ENCODE peak calls at places on chromosomes 3 and 15, in nine cellular contexts. One of them, this sample, is unnamed.

GRCh38 chr3:141753399-141753798 is 9.8 kb upstream of the GRK7 start:
- DNase-seq in neural crest cell: no peak
- DNase-seq in cardiac muscle cell: no peak
- DNase-seq in heart right ventricle: no peak
- DNase-seq in endodermal cell: no peak
- DNase-seq in tibial artery: no peak
- DNase-seq in cardiac fibroblast: no peak
- DNase-seq in dorsolateral prefrontal cortex: no peak
- DNase-seq in AG10803: no peak
- DNase-seq in this sample: no peak

GRCh38 chr3:35784162-35784561 is 144.8 kb downstream of the ARPP21 start:
- DNase-seq in neural crest cell: no peak
- DNase-seq in cardiac muscle cell: no peak
- DNase-seq in heart right ventricle: no peak
- DNase-seq in endodermal cell: no peak
- DNase-seq in tibial artery: no peak
- DNase-seq in cardiac fibroblast: no peak
- DNase-seq in dorsolateral prefrontal cortex: no peak
- DNase-seq in AG10803: no peak
- DNase-seq in this sample: no peak

GRCh38 chr15:69893086-69893485 is 204.6 kb downstream of the TLE3 start:
- DNase-seq in neural crest cell: no peak
- DNase-seq in cardiac muscle cell: no peak
- DNase-seq in heart right ventricle: no peak
- DNase-seq in endodermal cell: no peak
- DNase-seq in tibial artery: no peak
- DNase-seq in cardiac fibroblast: no peak
- DNase-seq in dorsolateral prefrontal cortex: no peak
- DNase-seq in AG10803: no peak
- DNase-seq in this sample: no peak

GRCh38 chr3:16369247-16369646 is 104.2 kb downstream of the OXNAD1 start:
- DNase-seq in neural crest cell: no peak
- DNase-seq in cardiac muscle cell: no peak
- DNase-seq in heart right ventricle: no peak
- DNase-seq in endodermal cell: peak
- DNase-seq in tibial artery: no peak
- DNase-seq in cardiac fibroblast: no peak
- DNase-seq in dorsolateral prefrontal cortex: no peak
- DNase-seq in AG10803: peak
- DNase-seq in this sample: no peak

GRCh38 chr3:73580343-73580742 is 44.4 kb downstream of the PDZRN3 start:
- DNase-seq in neural crest cell: no peak
- DNase-seq in cardiac muscle cell: no peak
- DNase-seq in heart right ventricle: no peak
- DNase-seq in endodermal cell: no peak
- DNase-seq in tibial artery: no peak
- DNase-seq in cardiac fibroblast: peak
- DNase-seq in dorsolateral prefrontal cortex: no peak
- DNase-seq in AG10803: peak
- DNase-seq in this sample: no peak

GRCh38 chr15:97615114-97615513 is 345.4 kb upstream of the ARRDC4 start:
- DNase-seq in neural crest cell: no peak
- DNase-seq in cardiac muscle cell: no peak
- DNase-seq in heart right ventricle: no peak
- DNase-seq in endodermal cell: no peak
- DNase-seq in tibial artery: no peak
- DNase-seq in cardiac fibroblast: no peak
- DNase-seq in dorsolateral prefrontal cortex: no peak
- DNase-seq in AG10803: no peak
- DNase-seq in this sample: no peak

GRCh38 chr3:162996368-162996767 is 1499.8 kb downstream of the OTOL1 start:
- DNase-seq in neural crest cell: no peak
- DNase-seq in cardiac muscle cell: no peak
- DNase-seq in heart right ventricle: no peak
- DNase-seq in endodermal cell: no peak
- DNase-seq in tibial artery: no peak
- DNase-seq in cardiac fibroblast: no peak
- DNase-seq in dorsolateral prefrontal cortex: no peak
- DNase-seq in AG10803: no peak
- DNase-seq in this sample: no peak

GRCh38 chr3:156604642-156605144 is 49.8 kb upstream of the SSR3 start:
- DNase-seq in neural crest cell: no peak
- DNase-seq in cardiac muscle cell: no peak
- DNase-seq in heart right ventricle: no peak
- DNase-seq in endodermal cell: no peak
- DNase-seq in tibial artery: no peak
- DNase-seq in cardiac fibroblast: no peak
- DNase-seq in dorsolateral prefrontal cortex: no peak
- DNase-seq in AG10803: no peak
- DNase-seq in this sample: no peak

GRCh38 chr3:8237893-8238292 is 263.7 kb upstream of the LMCD1 start:
- DNase-seq in neural crest cell: no peak
- DNase-seq in cardiac muscle cell: peak
- DNase-seq in heart right ventricle: no peak
- DNase-seq in endodermal cell: no peak
- DNase-seq in tibial artery: no peak
- DNase-seq in cardiac fibroblast: no peak
- DNase-seq in dorsolateral prefrontal cortex: no peak
- DNase-seq in AG10803: no peak
- DNase-seq in this sample: no peak

GRCh38 chr3:23270423-23270822 is 67.3 kb downstream of the UBE2E2 start:
- DNase-seq in neural crest cell: no peak
- DNase-seq in cardiac muscle cell: no peak
- DNase-seq in heart right ventricle: no peak
- DNase-seq in endodermal cell: no peak
- DNase-seq in tibial artery: no peak
- DNase-seq in cardiac fibroblast: no peak
- DNase-seq in dorsolateral prefrontal cortex: no peak
- DNase-seq in AG10803: no peak
- DNase-seq in this sample: no peak

GRCh38 chr15:48710952-48711495 is 65.5 kb upstream of the FBN1 start:
- DNase-seq in neural crest cell: no peak
- DNase-seq in cardiac muscle cell: no peak
- DNase-seq in heart right ventricle: no peak
- DNase-seq in endodermal cell: peak
- DNase-seq in tibial artery: no peak
- DNase-seq in cardiac fibroblast: peak
- DNase-seq in dorsolateral prefrontal cortex: no peak
- DNase-seq in AG10803: peak
- DNase-seq in this sample: no peak

GRCh38 chr3:105958237-105959000 is 89.6 kb upstream of the CBLB start:
- DNase-seq in neural crest cell: no peak
- DNase-seq in cardiac muscle cell: no peak
- DNase-seq in heart right ventricle: no peak
- DNase-seq in endodermal cell: no peak
- DNase-seq in tibial artery: no peak
- DNase-seq in cardiac fibroblast: no peak
- DNase-seq in dorsolateral prefrontal cortex: no peak
- DNase-seq in AG10803: no peak
- DNase-seq in this sample: no peak

GRCh38 chr15:25844981-25845680 is 18.0 kb downstream of the ATP10A start:
- DNase-seq in neural crest cell: no peak
- DNase-seq in cardiac muscle cell: no peak
- DNase-seq in heart right ventricle: no peak
- DNase-seq in endodermal cell: no peak
- DNase-seq in tibial artery: no peak
- DNase-seq in cardiac fibroblast: no peak
- DNase-seq in dorsolateral prefrontal cortex: no peak
- DNase-seq in AG10803: peak
- DNase-seq in this sample: peak

GRCh38 chr3:181868576-181868975 is 156.9 kb downstream of the SOX2 start:
- DNase-seq in neural crest cell: no peak
- DNase-seq in cardiac muscle cell: no peak
- DNase-seq in heart right ventricle: no peak
- DNase-seq in endodermal cell: peak
- DNase-seq in tibial artery: no peak
- DNase-seq in cardiac fibroblast: no peak
- DNase-seq in dorsolateral prefrontal cortex: no peak
- DNase-seq in AG10803: no peak
- DNase-seq in this sample: no peak
- TF ChIP-seq CTCF in neural crest cell: no peak
- TF ChIP-seq CTCF in cardiac muscle cell: no peak
- TF ChIP-seq CTCF in heart right ventricle: no peak
- TF ChIP-seq CTCF in endodermal cell: peak
- TF ChIP-seq CTCF in tibial artery: no peak
- TF ChIP-seq CTCF in cardiac fibroblast: no peak
- TF ChIP-seq CTCF in dorsolateral prefrontal cortex: no peak
- TF ChIP-seq CTCF in AG10803: no peak
- TF ChIP-seq CTCF in this sample: no peak

GRCh38 chr3:167032267-167032876 is 347.7 kb downstream of the ZBBX start:
- DNase-seq in neural crest cell: no peak
- DNase-seq in cardiac muscle cell: peak
- DNase-seq in heart right ventricle: no peak
- DNase-seq in endodermal cell: no peak
- DNase-seq in tibial artery: no peak
- DNase-seq in cardiac fibroblast: peak
- DNase-seq in dorsolateral prefrontal cortex: no peak
- DNase-seq in AG10803: peak
- DNase-seq in this sample: no peak
- TF ChIP-seq CTCF in neural crest cell: peak
- TF ChIP-seq CTCF in cardiac muscle cell: peak
- TF ChIP-seq CTCF in heart right ventricle: peak
- TF ChIP-seq CTCF in endodermal cell: peak
- TF ChIP-seq CTCF in tibial artery: peak
- TF ChIP-seq CTCF in cardiac fibroblast: peak
- TF ChIP-seq CTCF in dorsolateral prefrontal cortex: peak
- TF ChIP-seq CTCF in AG10803: peak
- TF ChIP-seq CTCF in this sample: no peak

GRCh38 chr3:154098396-154098795 is 22.8 kb upstream of the ARHGEF26 start:
- DNase-seq in neural crest cell: no peak
- DNase-seq in cardiac muscle cell: no peak
- DNase-seq in heart right ventricle: no peak
- DNase-seq in endodermal cell: no peak
- DNase-seq in tibial artery: no peak
- DNase-seq in cardiac fibroblast: no peak
- DNase-seq in dorsolateral prefrontal cortex: no peak
- DNase-seq in AG10803: no peak
- DNase-seq in this sample: no peak

GRCh38 chr3:154090116-154090420 is 31.1 kb upstream of the ARHGEF26 start:
- DNase-seq in neural crest cell: no peak
- DNase-seq in cardiac muscle cell: no peak
- DNase-seq in heart right ventricle: no peak
- DNase-seq in endodermal cell: no peak
- DNase-seq in tibial artery: no peak
- DNase-seq in cardiac fibroblast: no peak
- DNase-seq in dorsolateral prefrontal cortex: no peak
- DNase-seq in AG10803: no peak
- DNase-seq in this sample: no peak

GRCh38 chr3:154100556-154100955 is 20.6 kb upstream of the ARHGEF26 start:
- DNase-seq in neural crest cell: no peak
- DNase-seq in cardiac muscle cell: no peak
- DNase-seq in heart right ventricle: no peak
- DNase-seq in endodermal cell: no peak
- DNase-seq in tibial artery: no peak
- DNase-seq in cardiac fibroblast: no peak
- DNase-seq in dorsolateral prefrontal cortex: no peak
- DNase-seq in AG10803: no peak
- DNase-seq in this sample: no peak

GRCh38 chr3:154101250-154101649 is 19.9 kb upstream of the ARHGEF26 start:
- DNase-seq in neural crest cell: no peak
- DNase-seq in cardiac muscle cell: no peak
- DNase-seq in heart right ventricle: no peak
- DNase-seq in endodermal cell: no peak
- DNase-seq in tibial artery: no peak
- DNase-seq in cardiac fibroblast: no peak
- DNase-seq in dorsolateral prefrontal cortex: no peak
- DNase-seq in AG10803: no peak
- DNase-seq in this sample: no peak

GRCh38 chr3:154095832-154096421 is 25.3 kb upstream of the ARHGEF26 start:
- DNase-seq in neural crest cell: no peak
- DNase-seq in cardiac muscle cell: no peak
- DNase-seq in heart right ventricle: no peak
- DNase-seq in endodermal cell: no peak
- DNase-seq in tibial artery: no peak
- DNase-seq in cardiac fibroblast: peak
- DNase-seq in dorsolateral prefrontal cortex: no peak
- DNase-seq in AG10803: peak
- DNase-seq in this sample: no peak
- TF ChIP-seq CTCF in neural crest cell: peak
- TF ChIP-seq CTCF in cardiac muscle cell: peak
- TF ChIP-seq CTCF in heart right ventricle: peak
- TF ChIP-seq CTCF in endodermal cell: peak
- TF ChIP-seq CTCF in tibial artery: peak
- TF ChIP-seq CTCF in cardiac fibroblast: peak
- TF ChIP-seq CTCF in dorsolateral prefrontal cortex: peak
- TF ChIP-seq CTCF in AG10803: peak
- TF ChIP-seq CTCF in this sample: no peak

GRCh38 chr15:68537506-68537905 is 41.3 kb upstream of the CORO2B start:
- DNase-seq in neural crest cell: no peak
- DNase-seq in cardiac muscle cell: no peak
- DNase-seq in heart right ventricle: no peak
- DNase-seq in endodermal cell: no peak
- DNase-seq in tibial artery: no peak
- DNase-seq in cardiac fibroblast: no peak
- DNase-seq in dorsolateral prefrontal cortex: no peak
- DNase-seq in AG10803: no peak
- DNase-seq in this sample: no peak
- TF ChIP-seq CTCF in neural crest cell: no peak
- TF ChIP-seq CTCF in cardiac muscle cell: no peak
- TF ChIP-seq CTCF in heart right ventricle: no peak
- TF ChIP-seq CTCF in endodermal cell: no peak
- TF ChIP-seq CTCF in tibial artery: no peak
- TF ChIP-seq CTCF in cardiac fibroblast: no peak
- TF ChIP-seq CTCF in dorsolateral prefrontal cortex: no peak
- TF ChIP-seq CTCF in AG10803: no peak
- TF ChIP-seq CTCF in this sample: no peak

GRCh38 chr15:28929200-28929599 is 43.4 kb downstream of the APBA2 start:
- DNase-seq in neural crest cell: no peak
- DNase-seq in cardiac muscle cell: no peak
- DNase-seq in heart right ventricle: no peak
- DNase-seq in endodermal cell: peak
- DNase-seq in tibial artery: peak
- DNase-seq in cardiac fibroblast: no peak
- DNase-seq in dorsolateral prefrontal cortex: no peak
- DNase-seq in AG10803: no peak
- DNase-seq in this sample: no peak
- TF ChIP-seq CTCF in neural crest cell: no peak
- TF ChIP-seq CTCF in cardiac muscle cell: no peak
- TF ChIP-seq CTCF in heart right ventricle: no peak
- TF ChIP-seq CTCF in endodermal cell: no peak
- TF ChIP-seq CTCF in tibial artery: no peak
- TF ChIP-seq CTCF in cardiac fibroblast: no peak
- TF ChIP-seq CTCF in dorsolateral prefrontal cortex: no peak
- TF ChIP-seq CTCF in AG10803: no peak
- TF ChIP-seq CTCF in this sample: no peak

This sample was measured in natural killer cell.